ENCODE peak calls at places on chromosomes 5 and 9, in seven cellular contexts. T is transverse colon, D is A549, K is stomach, Y is IMR-90, P is body of pancreas, F is spleen. J is an unnamed sample. For H3K4me1, the result is how much of the 10 kb centered on the place peaks cover.

GRCh38 chr9:83971485-83971884 is 8.5 kb downstream of the HNRNPK start:
- DNase-seq in T (no peak), D (no peak), F (no peak), Y (no peak), K (no peak), P (no peak), J (no peak)

GRCh38 chr5:13843181-13843846 is 101.2 kb downstream of the DNAH5 start:
- DNase-seq in F (no peak), D (no peak), T (no peak), K (no peak), Y (no peak), P (no peak), J (no peak)

GRCh38 chr5:105218018-105218417 is 1655.4 kb upstream of the NUDT12 start:
- DNase-seq in T (no peak), Y (no peak), P (no peak), F (no peak), K (no peak), D (no peak), J (no peak)

GRCh38 chr5:38944282-38944681 is 98.5 kb downstream of the OSMR start:
- DNase-seq in K (no peak), P (no peak), Y (no peak), F (no peak), T (no peak), D (no peak), J (no peak)

GRCh38 chr5:10018670-10019069 is 231.0 kb downstream of the ATPSCKMT start:
- DNase-seq in D (peak), Y (peak), K (no peak), P (no peak), F (no peak), T (no peak), J (no peak)

GRCh38 chr9:129363216-129363873 is 185.3 kb upstream of the IER5L start:
- DNase-seq in K (no peak), F (no peak), D (no peak), Y (no peak), T (no peak), P (no peak), J (no peak)

GRCh38 chr9:36163049-36163839 is 5.9 kb upstream of the CCIN start:
- DNase-seq in P (peak), T (no peak), D (no peak), F (no peak), Y (peak), K (no peak), J (peak)

GRCh38 chr9:111298831-111299603 is 31.0 kb downstream of the OR2K2 start:
- DNase-seq in P (peak), Y (peak), F (no peak), K (no peak), T (peak), D (peak), J (peak)

GRCh38 chr9:129343697-129344375 is 165.8 kb upstream of the IER5L start:
- DNase-seq in Y (no peak), T (peak), P (peak), K (peak), D (no peak), F (peak), J (peak)

DNA sequence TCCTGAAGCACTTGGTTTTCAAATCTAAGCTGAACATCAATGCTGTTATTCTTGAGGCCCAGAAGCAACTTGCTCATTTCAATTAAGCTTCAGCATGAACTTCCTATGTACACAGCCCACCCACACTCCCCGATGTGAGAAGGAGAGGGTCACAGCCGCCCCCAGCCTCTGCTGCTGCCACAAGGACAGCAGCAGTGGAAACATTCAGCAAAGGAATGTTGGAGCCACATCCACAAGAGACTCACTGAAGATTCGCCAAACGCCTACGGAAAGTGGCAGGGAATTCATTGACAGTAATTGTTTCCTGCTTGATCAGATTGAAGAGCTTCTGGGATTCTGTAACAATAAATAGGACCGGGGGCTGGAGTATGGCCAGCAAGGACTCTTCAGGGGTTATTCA is 2.9 kb downstream of the TGFBI start:
- DNase-seq in T (no peak), K (no peak), Y (no peak), P (no peak), D (no peak), F (peak), J (no peak)
- H3K4me1 ChIP-seq in T (under half), K (under half), Y (under half), P (under half), D (half or more), F (under half), J (under half)

GRCh38 chr5:115968770-115969169 is 6.5 kb downstream of the LVRN start:
- DNase-seq in T (no peak), P (no peak), D (no peak), K (no peak), F (no peak), Y (no peak), J (no peak)
- TF ChIP-seq POLR2A in T (no peak), P (no peak), D (no peak), K (no peak), F (no peak), Y (no peak), J (no peak)

GRCh38 chr5:173891367-173891766 is 3.2 kb downstream of the CPEB4 start:
- DNase-seq in D (no peak), T (no peak), P (no peak), F (no peak), K (no peak), Y (no peak), J (no peak)
- H3K4me1 ChIP-seq in D (under half), T (under half), P (under half), F (half or more), K (under half), Y (under half), J (under half)

GRCh38 chr5:149475777-149476176 is 75.5 kb downstream of the CSNK1A1 start:
- DNase-seq in D (no peak), P (no peak), K (no peak), T (no peak), Y (no peak), F (no peak), J (no peak)
- TF ChIP-seq POLR2A in D (no peak), P (no peak), K (no peak), T (no peak), Y (no peak), F (no peak), J (no peak)

GRCh38 chr9:135224921-135225541 is 137.6 kb downstream of the OLFM1 start:
- DNase-seq in P (no peak), F (peak), Y (no peak), D (no peak), K (no peak), T (no peak), J (peak)

GRCh38 chr9:135223831-135224230 is 136.4 kb downstream of the OLFM1 start:
- DNase-seq in D (no peak), F (no peak), T (no peak), K (no peak), Y (no peak), P (peak), J (peak)

GRCh38 chr9:135225619-135226228 is 138.3 kb downstream of the OLFM1 start:
- DNase-seq in D (no peak), K (no peak), Y (no peak), T (no peak), P (peak), F (peak), J (peak)

GRCh38 chr9:135222991-135223760 is 135.7 kb downstream of the OLFM1 start:
- DNase-seq in K (no peak), F (peak), Y (no peak), P (peak), D (no peak), T (no peak), J (peak)

DNA sequence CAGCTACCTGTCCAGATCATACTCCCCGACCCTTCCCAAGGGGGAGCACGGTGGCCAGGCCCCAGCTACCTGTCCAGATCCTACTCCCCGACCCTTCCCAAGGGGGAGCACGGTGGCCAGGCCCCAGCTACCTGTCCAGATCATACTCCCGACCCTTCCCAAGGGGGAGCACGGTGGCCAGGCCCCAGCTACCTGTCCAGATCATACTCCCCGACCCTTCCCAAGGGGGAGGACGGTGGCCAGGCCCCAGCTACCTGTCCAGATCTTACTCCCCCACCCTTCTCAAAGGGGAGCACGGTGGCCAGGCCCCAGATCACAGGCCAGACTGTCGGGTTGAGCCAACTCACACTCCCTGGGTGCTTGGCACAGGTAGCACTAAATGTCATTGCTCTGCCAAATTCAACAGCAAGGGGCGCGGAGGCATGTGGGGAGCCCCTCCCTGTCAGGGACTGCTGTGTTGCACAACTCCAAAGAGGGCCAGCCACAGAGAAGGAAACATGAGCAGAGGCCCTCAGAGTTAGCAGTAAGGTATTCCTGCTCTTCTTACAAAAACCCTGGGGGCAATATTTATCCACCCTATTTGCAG is 136.9 kb downstream of the OLFM1 start:
- DNase-seq in F (peak), D (no peak), T (no peak), P (peak), Y (no peak), K (peak), J (peak)
- H3K4me1 ChIP-seq in F (under half), D (under half), T (under half), P (under half), Y (under half), K (under half), J (under half)